ENCODE peak calls at places on chromosome 18, in five cellular contexts. A, S, B, T and V are unnamed samples.

GRCh38 chr18:74316257-74317180 is 880 bp downstream of the C18orf63 start:
- DNase-seq in A (no peak), S (no peak), B (peak; percentile 22), T (no peak), V (no peak)

GRCh38 chr18:31840499-31840898 is 79.8 kb upstream of the SLC25A52 start:
- DNase-seq in A (no peak), S (no peak), B (no peak), T (no peak), V (no peak)

GRCh38 chr18:2855560-2856350 is 8.9 kb downstream of the EMILIN2 start:
- DNase-seq in A (no peak), S (no peak), B (no peak), T (no peak), V (no peak)

GRCh38 chr18:60891936-60892335 is 441.3 kb upstream of the CDH20 start:
- DNase-seq in A (no peak), S (no peak), B (no peak), T (no peak), V (no peak)

GRCh38 chr18:72672364-72673151 is 128.4 kb upstream of the CBLN2 start:
- DNase-seq in A (no peak), S (no peak), B (peak; percentile 20), T (no peak), V (no peak)

GRCh38 chr18:79069792-79070151 is 578 bp downstream of the ATP9B start:
- DNase-seq in A (no peak), S (no peak), B (no peak), T (no peak), V (no peak)

GRCh38 chr18:3874593-3874992 is 424.6 kb downstream of the TGIF1 start:
- DNase-seq in A (no peak), S (no peak), B (no peak), T (no peak), V (no peak)

GRCh38 chr18:76212958-76213357 is 282.1 kb downstream of the ZNF516 start:
- DNase-seq in A (no peak), S (no peak), B (no peak), T (no peak), V (no peak)

GRCh38 chr18:25561923-25562322 is 210.0 kb upstream of the ZNF521 start:
- DNase-seq in A (no peak), S (peak; percentile 10), B (no peak), T (no peak), V (no peak)

GRCh38 chr18:3514312-3515216 is 64.6 kb downstream of the TGIF1 start:
- DNase-seq in A (no peak), S (no peak), B (no peak), T (no peak), V (peak; percentile 18)

GRCh38 chr18:11246466-11246865 is 97.1 kb upstream of the PIEZO2 start:
- DNase-seq in A (no peak), S (no peak), B (no peak), T (no peak), V (no peak)

GRCh38 chr18:23230688-23231087 is 95.4 kb downstream of the CABLES1 start:
- DNase-seq in A (no peak), S (no peak), B (no peak), T (no peak), V (no peak)

GRCh38 chr18:58225101-58225500 is 181.1 kb downstream of the NEDD4L start:
- DNase-seq in A (no peak), S (no peak), B (no peak), T (no peak), V (no peak)

GRCh38 chr18:907880-908512 is 3.3 kb downstream of the ADCYAP1 start:
- DNase-seq in A (no peak), S (no peak), B (no peak), T (no peak), V (no peak)

GRCh38 chr18:33277431-33277830 is 163.1 kb downstream of the CCDC178 start:
- DNase-seq in A (no peak), S (no peak), B (no peak), T (no peak), V (no peak)

GRCh38 chr18:48776641-48777025 is 174.1 kb downstream of the SMAD7 start:
- DNase-seq in A (no peak), S (no peak), B (no peak), T (no peak), V (no peak)

GRCh38 chr18:14179306-14179705 is 47.1 kb upstream of the ZNF519 start:
- DNase-seq in A (no peak), S (no peak), B (no peak), T (no peak), V (no peak)

GRCh38 chr18:36177913-36178312 is 9.4 kb upstream of the MOCOS start:
- DNase-seq in A (no peak), S (no peak), B (no peak), T (no peak), V (no peak)

GRCh38 chr18:74234326-74235171 is 57.2 kb downstream of the CYB5A start:
- DNase-seq in A (peak; percentile 44), S (peak; percentile 50), B (peak; percentile 92), T (no peak), V (no peak)

GRCh38 chr18:69480460-69480859 is 79.8 kb downstream of the DOK6 start:
- DNase-seq in A (no peak), S (no peak), B (no peak), T (no peak), V (no peak)

GRCh38 chr18:40431071-40431998 is 1523.7 kb upstream of the PIK3C3 start:
- DNase-seq in A (no peak), S (no peak), B (no peak), T (no peak), V (no peak)

GRCh38 chr18:77899972-77900754 is 650.5 kb downstream of the GALR1 start:
- DNase-seq in A (peak; percentile 35), S (peak; percentile 14), B (peak; percentile 31), T (peak; percentile 52), V (no peak)

GRCh38 chr18:67265464-67266245 is 250.9 kb downstream of the DSEL start:
- DNase-seq in A (no peak), S (no peak), B (no peak), T (no peak), V (no peak)

GRCh38 chr18:24089059-24089458 is 49.8 kb upstream of the CABYR start:
- DNase-seq in A (no peak), S (no peak), B (no peak), T (no peak), V (no peak)

GRCh38 chr18:3248062-3248669 is 565 bp downstream of the MYL12A start:
- DNase-seq in A (no peak), S (peak; percentile 40), B (peak; percentile 55), T (no peak), V (no peak)

GRCh38 chr18:3653859-3654441 is 204.0 kb downstream of the TGIF1 start:
- DNase-seq in A (no peak), S (no peak), B (no peak), T (no peak), V (no peak)

GRCh38 chr18:48488388-48488850 is 50.4 kb upstream of the CTIF start:
- DNase-seq in A (peak; percentile 95), S (peak; percentile 70), B (peak; percentile 89), T (no peak), V (no peak)

GRCh38 chr18:9333441-9334350 is 877 bp upstream of the TWSG1 start:
- DNase-seq in A (no peak), S (peak; percentile 7), B (no peak), T (no peak), V (no peak)
- TF ChIP-seq CTCF in A (no peak), S (no peak), B (no peak), T (no peak), V (no peak)

DNA sequence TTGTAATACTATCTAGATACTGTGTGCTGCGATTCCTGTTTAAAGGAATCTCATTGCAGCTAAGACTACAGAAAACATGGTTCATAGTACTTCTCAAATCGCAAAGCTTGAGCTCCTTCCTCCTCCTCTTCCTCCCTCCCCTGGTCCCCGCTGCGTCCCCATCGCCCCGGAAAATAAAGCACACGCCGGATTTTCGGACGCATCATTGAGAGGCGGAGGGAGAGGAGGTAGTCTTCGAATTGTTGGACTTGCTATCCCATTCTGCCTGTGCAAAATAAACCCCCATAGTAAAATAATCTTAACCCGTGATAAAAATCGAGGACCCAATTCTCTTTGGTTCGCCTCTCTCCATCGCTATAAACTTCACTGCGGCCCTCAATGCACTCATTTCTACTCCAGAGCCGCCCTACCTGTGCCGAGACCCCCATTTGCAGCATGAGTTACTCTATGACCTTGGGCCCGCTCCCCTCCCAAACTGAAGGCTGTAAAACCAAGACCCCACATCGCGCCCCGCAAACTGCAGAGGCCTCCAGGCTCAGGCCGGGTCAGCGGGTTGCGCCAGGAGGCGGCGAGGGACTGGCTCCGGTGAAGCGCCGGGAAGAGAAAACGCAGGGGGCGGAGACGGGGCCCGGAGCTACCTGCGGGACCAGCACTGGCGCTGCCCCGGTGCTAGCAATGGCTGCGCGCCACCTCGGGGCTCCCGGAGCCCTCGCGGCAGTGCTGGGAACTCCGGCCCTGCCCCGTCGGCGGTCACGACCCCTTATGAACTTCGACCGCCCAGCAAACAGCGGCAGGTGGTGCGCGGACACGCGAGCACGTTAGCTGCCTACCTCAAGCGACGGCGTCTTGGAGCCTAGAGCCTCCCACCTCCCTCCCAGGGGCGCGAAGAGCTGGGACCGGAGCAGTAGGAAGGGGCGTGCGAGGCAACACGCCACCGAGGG is 649 bp downstream of the ESCO1 start:
- DNase-seq in A (peak; percentile 78), S (peak; percentile 73), B (peak; percentile 71), T (peak; percentile 63), V (peak; percentile 80)
- TF ChIP-seq CTCF in A (peak; percentile 22), S (peak; percentile 32), B (peak; percentile 43), T (peak; percentile 48), V (peak; percentile 55)

DNA sequence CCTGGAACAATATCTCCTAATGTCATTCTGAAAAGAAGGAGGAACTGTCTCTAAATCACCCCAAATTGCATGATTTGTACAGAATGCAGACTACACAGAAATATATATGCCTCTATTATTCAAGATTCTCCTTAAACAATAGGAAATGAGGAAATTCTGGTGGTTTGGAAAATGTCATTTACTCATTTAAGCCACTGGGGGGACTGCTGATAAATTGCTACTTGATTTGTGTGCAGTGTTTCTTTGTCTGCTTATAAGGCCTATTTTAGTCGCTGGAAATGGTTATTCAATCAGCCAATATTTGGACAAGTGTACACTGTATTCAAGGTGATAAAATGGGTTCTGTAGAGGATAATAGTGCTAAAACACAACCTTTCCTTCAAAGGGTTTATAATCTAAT is 801.9 kb upstream of the CELF4 start:
- DNase-seq in A (no peak), S (no peak), B (no peak), T (no peak), V (no peak)
- TF ChIP-seq CTCF in A (no peak), S (no peak), B (no peak), T (peak; percentile 42), V (peak; percentile 64)

GRCh38 chr18:55779711-55780590 is 192.0 kb upstream of the TCF4 start:
- DNase-seq in A (no peak), S (peak; percentile 7), B (no peak), T (peak; percentile 28), V (no peak)
- TF ChIP-seq CTCF in A (no peak), S (no peak), B (no peak), T (peak; percentile 35), V (peak; percentile 61)

GRCh38 chr18:70621710-70622109 is 332.9 kb downstream of the SOCS6 start:
- DNase-seq in A (no peak), S (no peak), B (no peak), T (no peak), V (no peak)

GRCh38 chr18:70623106-70623505 is 334.3 kb downstream of the SOCS6 start:
- DNase-seq in A (no peak), S (no peak), B (no peak), T (no peak), V (no peak)

GRCh38 chr18:70627100-70627802 is 338.4 kb downstream of the SOCS6 start:
- DNase-seq in A (no peak), S (no peak), B (no peak), T (no peak), V (no peak)
- TF ChIP-seq CTCF in A (no peak), S (no peak), B (no peak), T (peak; percentile 26), V (no peak)